ENCODE peak calls at places on chromosome 4, in eight cellular contexts. M is NCI-H2107; S is T-cell; I is mucosa of gallbladder; U is stimulated activated CD8-positive, alpha-beta memory T cell treated with anti-CD3 and anti-CD28 coated beads, Interleukin-4, amount 100 ng/mL, for 24 hours; F is frontal cortex; E is KBM-7; Z is kidney. L is an unnamed sample.

GRCh38 chr4:740656-741282 is 35.1 kb downstream of the PCGF3 start:
- DNase-seq in M (no peak), S (no peak), I (no peak), U (no peak), F (no peak), E (no peak), Z (no peak), L (no peak)

GRCh38 chr4:7198440-7199128 is 6.2 kb downstream of the SORCS2 start:
- DNase-seq in M (no peak), S (no peak), I (no peak), U (no peak), F (no peak), E (no peak), Z (peak), L (no peak)

GRCh38 chr4:138609943-138610350 is 367.8 kb upstream of the SLC7A11 start:
- DNase-seq in M (no peak), S (no peak), I (no peak), U (no peak), F (no peak), E (no peak), Z (no peak), L (no peak)

GRCh38 chr4:56731857-56732256 is 50.8 kb upstream of the HOPX start:
- DNase-seq in M (no peak), S (no peak), I (no peak), U (no peak), F (no peak), E (peak), Z (no peak), L (no peak)

GRCh38 chr4:77194989-77195388 is 38.0 kb downstream of the CCNG2 start:
- DNase-seq in M (no peak), S (no peak), I (no peak), U (no peak), F (no peak), E (no peak), Z (no peak), L (no peak)

GRCh38 chr4:39933689-39934590 is 43.8 kb downstream of the PDS5A start:
- DNase-seq in M (no peak), S (no peak), I (no peak), U (no peak), F (no peak), E (no peak), Z (no peak), L (no peak)

GRCh38 chr4:128451270-128451905 is 163.8 kb upstream of the PGRMC2 start:
- DNase-seq in M (no peak), S (no peak), I (no peak), U (no peak), F (no peak), E (no peak), Z (no peak), L (no peak)

GRCh38 chr4:103201254-103201653 is 3.1 kb upstream of the CENPE start:
- DNase-seq in M (no peak), S (no peak), I (no peak), U (no peak), F (no peak), E (no peak), Z (no peak), L (no peak)

GRCh38 chr4:151887151-151887815 is 126.5 kb upstream of the GATB start:
- DNase-seq in M (no peak), S (no peak), I (no peak), U (no peak), F (no peak), E (peak), Z (no peak), L (no peak)

GRCh38 chr4:22462693-22463092 is 53.2 kb downstream of the ADGRA3 start:
- DNase-seq in M (no peak), S (no peak), I (no peak), U (no peak), F (no peak), E (peak), Z (no peak), L (no peak)

GRCh38 chr4:5238106-5238505 is 186.8 kb downstream of the STK32B start:
- DNase-seq in M (no peak), S (no peak), I (no peak), U (no peak), F (no peak), E (no peak), Z (no peak), L (no peak)

GRCh38 chr4:78068481-78068880 is 11.4 kb downstream of the FRAS1 start:
- DNase-seq in M (no peak), S (no peak), I (no peak), U (no peak), F (no peak), E (no peak), Z (no peak), L (no peak)

GRCh38 chr4:177348348-177348747 is 38.7 kb downstream of the NEIL3 start:
- DNase-seq in M (no peak), S (no peak), I (no peak), U (no peak), F (no peak), E (no peak), Z (no peak), L (no peak)

GRCh38 chr4:103904126-103904525 is 184.3 kb upstream of the TACR3 start:
- DNase-seq in M (no peak), S (no peak), I (no peak), U (no peak), F (no peak), E (no peak), Z (no peak), L (no peak)

GRCh38 chr4:20639346-20639745 is 60.9 kb upstream of the PACRGL start:
- DNase-seq in M (no peak), S (no peak), I (no peak), U (no peak), F (no peak), E (no peak), Z (no peak), L (no peak)

GRCh38 chr4:41696131-41696530 is 52.4 kb downstream of the PHOX2B start:
- DNase-seq in M (no peak), S (no peak), I (no peak), U (no peak), F (no peak), E (no peak), Z (no peak), L (no peak)

GRCh38 chr4:52646726-52647125 is 12.4 kb downstream of the USP46 start:
- DNase-seq in M (no peak), S (no peak), I (no peak), U (no peak), F (no peak), E (no peak), Z (no peak), L (no peak)

GRCh38 chr4:186329372-186329771 is 63.4 kb downstream of the F11 start:
- DNase-seq in M (no peak), S (no peak), I (no peak), U (no peak), F (no peak), E (no peak), Z (no peak), L (no peak)

GRCh38 chr4:38178666-38178995 is 218.4 kb downstream of the PTTG2 start:
- DNase-seq in M (no peak), S (no peak), I (no peak), U (no peak), F (no peak), E (no peak), Z (no peak), L (no peak)

GRCh38 chr4:54495641-54496040 is 162.1 kb upstream of the KIT start:
- DNase-seq in M (no peak), S (no peak), I (no peak), U (no peak), F (no peak), E (no peak), Z (no peak), L (no peak)

GRCh38 chr4:121330180-121330665 is 50.6 kb downstream of the QRFPR start:
- DNase-seq in M (no peak), S (no peak), I (no peak), U (no peak), F (peak), E (no peak), Z (no peak), L (no peak)

GRCh38 chr4:33381806-33382205 is 2661.6 kb downstream of the PCDH7 start:
- DNase-seq in M (no peak), S (no peak), I (no peak), U (no peak), F (no peak), E (no peak), Z (no peak), L (no peak)

GRCh38 chr4:158302076-158302866 is 92.0 kb downstream of the TMEM144 start:
- DNase-seq in M (no peak), S (no peak), I (no peak), U (no peak), F (no peak), E (no peak), Z (no peak), L (no peak)

GRCh38 chr4:169114341-169114974 is 104.4 kb upstream of the CBR4 start:
- DNase-seq in M (no peak), S (no peak), I (no peak), U (no peak), F (no peak), E (no peak), Z (no peak), L (no peak)

GRCh38 chr4:41009411-41009810 is 204.9 kb downstream of the APBB2 start:
- DNase-seq in M (no peak), S (no peak), I (no peak), U (no peak), F (no peak), E (no peak), Z (no peak), L (no peak)

GRCh38 chr4:139129206-139129605 is 47.8 kb downstream of the ELF2 start:
- DNase-seq in M (no peak), S (no peak), I (no peak), U (no peak), F (no peak), E (no peak), Z (no peak), L (no peak)

GRCh38 chr4:123127218-123127617 is 204.8 kb upstream of the NUDT6 start:
- DNase-seq in M (no peak), S (no peak), I (no peak), U (no peak), F (no peak), E (peak), Z (no peak), L (no peak)

GRCh38 chr4:142801966-142802365 is 44.1 kb downstream of the INPP4B start:
- DNase-seq in M (no peak), S (no peak), I (no peak), U (no peak), F (no peak), E (no peak), Z (no peak), L (no peak)

GRCh38 chr4:186820371-186820990 is 96.8 kb upstream of the FAT1 start:
- DNase-seq in M (no peak), S (no peak), I (peak), U (no peak), F (no peak), E (peak), Z (peak), L (no peak)